ENCODE peak calls at places on chromosomes 5 and 9, in six cellular contexts. One of them, this sample, is unnamed.
A peak's percentile ranks its signal among the peaks of the same experiment; 100 is the strongest.

GRCh38 chr5:84290161-84290560 is 94.5 kb downstream of the EDIL3 start:
- DNase-seq in mesendoderm: no peak
- DNase-seq in pancreas: no peak
- DNase-seq in prostate gland: no peak
- DNase-seq in IMR-90: no peak
- DNase-seq in lower lobe of right lung: no peak
- DNase-seq in this sample: no peak

GRCh38 chr9:347667-348292 is 133.1 kb downstream of the DOCK8 start:
- DNase-seq in mesendoderm: peak; percentile 43
- DNase-seq in pancreas: no peak
- DNase-seq in prostate gland: no peak
- DNase-seq in IMR-90: peak; percentile 41
- DNase-seq in lower lobe of right lung: no peak
- DNase-seq in this sample: no peak

GRCh38 chr5:132591140-132591539 is 34.4 kb downstream of the RAD50 start:
- DNase-seq in mesendoderm: peak; percentile 2
- DNase-seq in pancreas: no peak
- DNase-seq in prostate gland: no peak
- DNase-seq in IMR-90: peak; percentile 38
- DNase-seq in lower lobe of right lung: no peak
- DNase-seq in this sample: no peak

GRCh38 chr9:14321517-14322125 is 7.7 kb upstream of the NFIB start:
- DNase-seq in mesendoderm: no peak
- DNase-seq in pancreas: no peak
- DNase-seq in prostate gland: no peak
- DNase-seq in IMR-90: no peak
- DNase-seq in lower lobe of right lung: no peak
- DNase-seq in this sample: no peak

GRCh38 chr5:88394531-88395185 is 126.0 kb upstream of the TMEM161B start:
- DNase-seq in mesendoderm: peak; percentile 47
- DNase-seq in pancreas: no peak
- DNase-seq in prostate gland: no peak
- DNase-seq in IMR-90: no peak
- DNase-seq in lower lobe of right lung: no peak
- DNase-seq in this sample: no peak

GRCh38 chr5:142658278-142658677 is 27.6 kb downstream of the FGF1 start:
- DNase-seq in mesendoderm: no peak
- DNase-seq in pancreas: no peak
- DNase-seq in prostate gland: no peak
- DNase-seq in IMR-90: no peak
- DNase-seq in lower lobe of right lung: no peak
- DNase-seq in this sample: no peak

GRCh38 chr9:34559616-34560546 is 29.6 kb downstream of the CNTFR start:
- DNase-seq in mesendoderm: no peak
- DNase-seq in pancreas: peak; percentile 24
- DNase-seq in prostate gland: no peak
- DNase-seq in IMR-90: peak; percentile 59
- DNase-seq in lower lobe of right lung: no peak
- DNase-seq in this sample: peak; percentile 60

GRCh38 chr5:172146748-172147092 is 41.3 kb downstream of the STK10 start:
- DNase-seq in mesendoderm: no peak
- DNase-seq in pancreas: no peak
- DNase-seq in prostate gland: no peak
- DNase-seq in IMR-90: no peak
- DNase-seq in lower lobe of right lung: no peak
- DNase-seq in this sample: no peak

GRCh38 chr5:108380531-108381021 is 1.3 kb downstream of the FBXL17 start:
- DNase-seq in mesendoderm: peak; percentile 67
- DNase-seq in pancreas: peak; percentile 43
- DNase-seq in prostate gland: peak; percentile 10
- DNase-seq in IMR-90: peak; percentile 13
- DNase-seq in lower lobe of right lung: peak; percentile 63
- DNase-seq in this sample: peak; percentile 48

GRCh38 chr9:83266618-83267543 is 203.9 kb upstream of the RASEF start:
- DNase-seq in mesendoderm: peak; percentile 42
- DNase-seq in pancreas: peak; percentile 44
- DNase-seq in prostate gland: no peak
- DNase-seq in IMR-90: no peak
- DNase-seq in lower lobe of right lung: no peak
- DNase-seq in this sample: no peak

GRCh38 chr5:157998021-157998504 is 139.1 kb upstream of the CLINT1 start:
- DNase-seq in mesendoderm: peak; percentile 8
- DNase-seq in pancreas: no peak
- DNase-seq in prostate gland: no peak
- DNase-seq in IMR-90: peak; percentile 26
- DNase-seq in lower lobe of right lung: no peak
- DNase-seq in this sample: no peak

GRCh38 chr5:154076240-154076922 is 37.6 kb downstream of the MFAP3 start:
- DNase-seq in mesendoderm: no peak
- DNase-seq in pancreas: no peak
- DNase-seq in prostate gland: no peak
- DNase-seq in IMR-90: no peak
- DNase-seq in lower lobe of right lung: no peak
- DNase-seq in this sample: no peak

GRCh38 chr9:134413890-134414731 is 87.9 kb downstream of the RXRA start:
- DNase-seq in mesendoderm: no peak
- DNase-seq in pancreas: no peak
- DNase-seq in prostate gland: peak; percentile 86
- DNase-seq in IMR-90: peak; percentile 89
- DNase-seq in lower lobe of right lung: peak; percentile 79
- DNase-seq in this sample: peak; percentile 52

GRCh38 chr9:110926828-110927227 is 111.4 kb downstream of the LPAR1 start:
- DNase-seq in mesendoderm: no peak
- DNase-seq in pancreas: no peak
- DNase-seq in prostate gland: peak; percentile 34
- DNase-seq in IMR-90: no peak
- DNase-seq in lower lobe of right lung: no peak
- DNase-seq in this sample: peak; percentile 20

GRCh38 chr5:157026789-157027424 is 32.0 kb downstream of the HAVCR1 start:
- DNase-seq in mesendoderm: peak; percentile 74
- DNase-seq in pancreas: peak; percentile 13
- DNase-seq in prostate gland: peak; percentile 43
- DNase-seq in IMR-90: no peak
- DNase-seq in lower lobe of right lung: no peak
- DNase-seq in this sample: peak; percentile 20

GRCh38 chr5:150596826-150597225 is 43.6 kb upstream of the SYNPO start:
- DNase-seq in mesendoderm: no peak
- DNase-seq in pancreas: no peak
- DNase-seq in prostate gland: no peak
- DNase-seq in IMR-90: no peak
- DNase-seq in lower lobe of right lung: peak; percentile 3
- DNase-seq in this sample: no peak

DNA sequence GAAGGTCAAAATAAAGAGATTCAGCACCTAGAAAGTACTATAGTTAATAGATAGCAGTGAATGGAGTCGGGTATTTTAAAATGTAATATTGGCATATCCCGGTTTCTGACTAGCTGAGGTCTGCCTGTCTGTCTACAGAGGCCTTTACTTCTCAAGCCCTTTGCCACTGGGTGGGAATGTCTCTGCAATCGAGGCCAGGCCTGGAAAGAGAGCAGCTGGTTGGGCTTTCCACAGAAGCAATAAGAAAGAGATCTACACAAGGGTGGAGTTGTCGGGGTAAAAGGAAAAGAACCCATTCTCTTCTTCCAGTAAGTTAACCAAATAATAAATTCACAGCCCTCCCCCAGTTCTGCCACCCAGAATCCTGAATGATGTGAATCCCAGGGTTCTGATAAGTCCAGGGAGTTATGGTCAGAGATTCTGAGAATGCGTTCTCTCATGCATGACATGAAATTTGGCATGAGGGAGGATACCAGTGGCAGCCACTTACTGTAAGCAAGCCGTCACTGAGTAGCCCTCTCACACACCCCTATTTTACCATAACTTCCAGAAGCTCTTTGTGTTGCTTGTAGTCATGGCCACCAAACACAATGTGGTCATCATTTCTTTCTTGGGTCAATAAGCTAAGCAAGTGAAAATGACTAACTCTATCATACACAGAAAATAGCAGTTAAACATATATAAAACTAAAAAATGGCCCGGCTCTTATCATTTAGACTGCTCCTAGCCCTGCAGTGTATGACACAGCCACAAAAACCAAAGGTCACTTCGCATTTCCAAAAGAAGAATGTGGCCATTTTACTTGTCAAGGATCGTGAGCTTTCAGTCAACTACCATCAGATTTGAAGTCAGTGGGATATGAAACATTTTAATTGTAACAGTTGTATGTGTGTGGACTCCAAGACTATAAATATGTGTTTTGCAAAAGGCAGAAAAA is 185.0 kb downstream of the GLIS3 start:
- DNase-seq in mesendoderm: peak; percentile 34
- DNase-seq in pancreas: no peak
- DNase-seq in prostate gland: no peak
- DNase-seq in IMR-90: peak; percentile 86
- DNase-seq in lower lobe of right lung: no peak
- DNase-seq in this sample: no peak
- H3K27ac ChIP-seq in mesendoderm: no peak overlapping the region
- H3K27ac ChIP-seq in pancreas: no peak overlapping the region
- H3K27ac ChIP-seq in prostate gland: no peak overlapping the region
- H3K27ac ChIP-seq in IMR-90: no peak overlapping the region
- H3K27ac ChIP-seq in lower lobe of right lung: no peak overlapping the region
- H3K27ac ChIP-seq in this sample: peak overlapping the region; percentile 41

DNA sequence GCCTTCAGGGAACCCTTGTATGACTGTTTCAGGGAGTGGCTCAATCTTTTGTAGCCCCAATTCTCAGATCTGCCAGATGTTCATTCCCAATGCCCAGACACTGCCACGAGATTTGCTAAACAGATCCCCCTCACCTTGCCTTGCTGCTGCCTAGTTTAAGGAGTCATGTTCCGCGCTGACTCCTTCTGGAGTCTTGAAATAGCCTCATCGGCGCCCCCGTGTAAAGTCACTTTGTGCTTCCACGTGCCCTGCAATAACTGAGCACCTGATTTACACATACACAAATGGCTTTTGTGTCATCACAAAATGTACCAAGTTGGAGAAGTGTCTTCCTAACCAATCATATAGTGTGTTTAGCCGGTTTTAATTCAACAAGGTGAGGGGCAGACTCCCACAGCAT is 62.3 kb downstream of the PRRT1B start:
- DNase-seq in mesendoderm: peak; percentile 21
- DNase-seq in pancreas: no peak
- DNase-seq in prostate gland: no peak
- DNase-seq in IMR-90: no peak
- DNase-seq in lower lobe of right lung: no peak
- DNase-seq in this sample: no peak
- H3K27ac ChIP-seq in mesendoderm: no peak overlapping the region
- H3K27ac ChIP-seq in pancreas: no peak overlapping the region
- H3K27ac ChIP-seq in prostate gland: peak overlapping the region; percentile 84
- H3K27ac ChIP-seq in IMR-90: peak overlapping the region; percentile 78
- H3K27ac ChIP-seq in lower lobe of right lung: peak overlapping the region; percentile 68
- H3K27ac ChIP-seq in this sample: peak overlapping the region; percentile 84

GRCh38 chr5:71862661-71863060 is 143.6 kb downstream of the CARTPT start:
- DNase-seq in mesendoderm: no peak
- DNase-seq in pancreas: no peak
- DNase-seq in prostate gland: no peak
- DNase-seq in IMR-90: no peak
- DNase-seq in lower lobe of right lung: no peak
- DNase-seq in this sample: no peak

GRCh38 chr5:71861682-71862457 is 142.8 kb downstream of the CARTPT start:
- DNase-seq in mesendoderm: no peak
- DNase-seq in pancreas: no peak
- DNase-seq in prostate gland: no peak
- DNase-seq in IMR-90: no peak
- DNase-seq in lower lobe of right lung: no peak
- DNase-seq in this sample: no peak

GRCh38 chr5:71860048-71860447 is 141.0 kb downstream of the CARTPT start:
- DNase-seq in mesendoderm: peak; percentile 85
- DNase-seq in pancreas: no peak
- DNase-seq in prostate gland: no peak
- DNase-seq in IMR-90: no peak
- DNase-seq in lower lobe of right lung: no peak
- DNase-seq in this sample: no peak

GRCh38 chr5:71865202-71865601 is 146.1 kb downstream of the CARTPT start:
- DNase-seq in mesendoderm: no peak
- DNase-seq in pancreas: no peak
- DNase-seq in prostate gland: no peak
- DNase-seq in IMR-90: peak; percentile 75
- DNase-seq in lower lobe of right lung: no peak
- DNase-seq in this sample: no peak

DNA sequence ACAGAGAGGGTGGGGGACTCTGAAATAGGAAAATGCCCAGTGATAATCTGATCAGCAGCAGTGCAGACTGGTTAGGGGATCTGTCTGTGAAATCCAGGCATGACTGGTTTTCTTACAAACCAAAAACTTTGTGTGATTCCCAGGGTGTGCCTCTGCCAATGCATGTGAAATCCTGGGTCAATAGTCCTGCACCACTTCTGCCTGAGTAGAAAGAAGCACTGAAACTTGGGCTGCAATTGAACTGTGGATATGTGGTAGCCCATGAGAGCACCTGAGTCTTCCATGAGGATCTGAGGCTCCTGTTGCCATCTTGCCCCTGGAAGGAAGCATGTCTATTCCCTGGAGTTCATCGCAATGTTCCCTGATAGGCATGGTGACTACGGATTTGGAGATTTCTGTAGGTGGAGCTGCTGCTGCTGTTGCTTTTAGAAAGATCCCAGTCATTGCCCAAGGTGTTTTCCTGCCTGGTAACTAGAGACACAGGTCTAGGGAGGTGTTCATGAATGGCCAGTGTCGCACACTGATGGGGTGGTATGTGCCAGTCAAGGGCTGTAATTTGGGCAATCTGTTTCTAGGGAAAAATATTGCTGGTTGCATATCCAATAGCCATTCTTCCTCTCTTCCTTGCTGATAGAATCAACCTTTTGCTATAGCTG is 146.7 kb downstream of the CARTPT start:
- DNase-seq in mesendoderm: no peak
- DNase-seq in pancreas: no peak
- DNase-seq in prostate gland: no peak
- DNase-seq in IMR-90: no peak
- DNase-seq in lower lobe of right lung: no peak
- DNase-seq in this sample: no peak
- H3K27ac ChIP-seq in mesendoderm: no peak overlapping the region
- H3K27ac ChIP-seq in pancreas: no peak overlapping the region
- H3K27ac ChIP-seq in prostate gland: no peak overlapping the region
- H3K27ac ChIP-seq in IMR-90: no peak overlapping the region
- H3K27ac ChIP-seq in lower lobe of right lung: no peak overlapping the region
- H3K27ac ChIP-seq in this sample: no peak overlapping the region

DNA sequence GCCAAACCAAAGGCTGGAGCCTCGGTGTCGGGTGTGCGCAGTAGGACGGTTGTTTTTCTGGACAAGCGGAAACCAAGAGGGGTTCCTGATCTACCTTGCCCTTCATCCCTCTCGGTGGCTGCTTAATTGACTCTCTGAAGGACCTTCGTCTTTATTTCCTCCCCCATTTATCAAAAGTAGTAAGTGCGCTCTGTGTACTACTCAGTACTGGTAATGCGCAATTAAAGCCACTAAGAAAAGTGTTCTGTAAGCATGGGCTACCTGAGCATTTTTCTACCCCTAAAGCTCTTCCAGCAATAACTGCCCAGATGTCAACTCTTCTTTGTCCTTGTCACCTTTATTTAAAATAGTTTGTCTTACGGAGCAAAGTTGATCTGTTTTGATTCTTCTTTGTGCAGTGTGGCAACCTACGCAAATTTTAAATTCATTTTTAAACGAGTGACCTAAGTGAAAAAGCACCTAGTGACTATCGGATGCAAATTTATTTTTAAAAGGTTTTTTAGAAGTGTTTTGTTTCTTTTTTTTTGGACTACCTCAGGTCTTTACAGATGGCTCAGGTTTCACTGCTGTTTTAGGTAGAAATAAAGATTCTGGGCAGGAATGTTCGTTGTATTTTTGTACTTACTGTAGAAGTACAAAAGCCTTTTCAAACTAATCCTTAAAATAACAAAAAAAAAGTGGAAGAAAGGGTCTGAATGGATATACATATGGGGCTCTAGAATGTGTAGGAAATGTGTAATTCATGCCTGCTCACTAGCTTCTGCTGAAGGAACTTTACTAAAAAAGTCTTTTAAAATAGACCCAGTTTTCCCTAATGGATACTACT is 2.0 kb downstream of the JMY start:
- DNase-seq in mesendoderm: no peak
- DNase-seq in pancreas: no peak
- DNase-seq in prostate gland: no peak
- DNase-seq in IMR-90: no peak
- DNase-seq in lower lobe of right lung: no peak
- DNase-seq in this sample: no peak
- H3K27ac ChIP-seq in mesendoderm: no peak overlapping the region
- H3K27ac ChIP-seq in pancreas: peak overlapping the region; percentile 90
- H3K27ac ChIP-seq in prostate gland: peak overlapping the region; percentile 98
- H3K27ac ChIP-seq in IMR-90: no peak overlapping the region
- H3K27ac ChIP-seq in lower lobe of right lung: peak overlapping the region; percentile 89
- H3K27ac ChIP-seq in this sample: peak overlapping the region; percentile 96